ENCODE peak calls at places on chromosomes 3 and 15, in seven cellular contexts. One of them, this sample, is unnamed.

GRCh38 chr3:48563382-48563918 is at the start of gene UCN2:
- DNase-seq in GM12892: no peak
- DNase-seq in A549: no peak
- DNase-seq in erythroblast: no peak
- DNase-seq in adrenal gland: no peak
- DNase-seq in H1: no peak
- DNase-seq in HCT116: no peak
- DNase-seq in this sample: no peak

GRCh38 chr3:120498947-120499346 is 48.2 kb upstream of the FSTL1 start:
- DNase-seq in GM12892: no peak
- DNase-seq in A549: peak
- DNase-seq in erythroblast: no peak
- DNase-seq in adrenal gland: peak
- DNase-seq in H1: no peak
- DNase-seq in HCT116: no peak
- DNase-seq in this sample: no peak

GRCh38 chr15:99249270-99249817 is at the start of gene TTC23:
- DNase-seq in GM12892: no peak
- DNase-seq in A549: peak
- DNase-seq in erythroblast: no peak
- DNase-seq in adrenal gland: peak
- DNase-seq in H1: no peak
- DNase-seq in HCT116: peak
- DNase-seq in this sample: no peak

GRCh38 chr15:59173194-59173593 is 33.4 kb upstream of the LDHAL6B start:
- DNase-seq in GM12892: no peak
- DNase-seq in A549: no peak
- DNase-seq in erythroblast: no peak
- DNase-seq in adrenal gland: no peak
- DNase-seq in H1: no peak
- DNase-seq in HCT116: no peak
- DNase-seq in this sample: no peak

GRCh38 chr15:60412026-60412425 is 14.2 kb upstream of the ANXA2 start:
- DNase-seq in GM12892: no peak
- DNase-seq in A549: no peak
- DNase-seq in erythroblast: no peak
- DNase-seq in adrenal gland: no peak
- DNase-seq in H1: no peak
- DNase-seq in HCT116: no peak
- DNase-seq in this sample: no peak

GRCh38 chr3:169813757-169814517 is 1.2 kb upstream of the LRRC34 start:
- DNase-seq in GM12892: peak
- DNase-seq in A549: peak
- DNase-seq in erythroblast: peak
- DNase-seq in adrenal gland: no peak
- DNase-seq in H1: peak
- DNase-seq in HCT116: no peak
- DNase-seq in this sample: peak

GRCh38 chr15:86060614-86061125 is 19.0 kb upstream of the AGBL1 start:
- DNase-seq in GM12892: no peak
- DNase-seq in A549: no peak
- DNase-seq in erythroblast: no peak
- DNase-seq in adrenal gland: no peak
- DNase-seq in H1: no peak
- DNase-seq in HCT116: no peak
- DNase-seq in this sample: no peak

GRCh38 chr3:136783708-136784191 is 31.6 kb upstream of the STAG1 start:
- DNase-seq in GM12892: no peak
- DNase-seq in A549: peak
- DNase-seq in erythroblast: no peak
- DNase-seq in adrenal gland: no peak
- DNase-seq in H1: no peak
- DNase-seq in HCT116: no peak
- DNase-seq in this sample: no peak

GRCh38 chr15:41559239-41559488 is 152 bp downstream of the TYRO3 start:
- DNase-seq in GM12892: no peak
- DNase-seq in A549: no peak
- DNase-seq in erythroblast: no peak
- DNase-seq in adrenal gland: no peak
- DNase-seq in H1: no peak
- DNase-seq in HCT116: no peak
- DNase-seq in this sample: no peak

GRCh38 chr15:41559489-41560177 is 621 bp downstream of the TYRO3 start:
- DNase-seq in GM12892: no peak
- DNase-seq in A549: no peak
- DNase-seq in erythroblast: no peak
- DNase-seq in adrenal gland: no peak
- DNase-seq in H1: no peak
- DNase-seq in HCT116: no peak
- DNase-seq in this sample: no peak

GRCh38 chr15:41556657-41557056 is 2.4 kb upstream of the TYRO3 start:
- DNase-seq in GM12892: no peak
- DNase-seq in A549: no peak
- DNase-seq in erythroblast: no peak
- DNase-seq in adrenal gland: no peak
- DNase-seq in H1: no peak
- DNase-seq in HCT116: no peak
- DNase-seq in this sample: no peak

GRCh38 chr15:41557673-41558399 is 1.2 kb upstream of the TYRO3 start:
- DNase-seq in GM12892: peak
- DNase-seq in A549: peak
- DNase-seq in erythroblast: peak
- DNase-seq in adrenal gland: peak
- DNase-seq in H1: peak
- DNase-seq in HCT116: peak
- DNase-seq in this sample: peak

DNA sequence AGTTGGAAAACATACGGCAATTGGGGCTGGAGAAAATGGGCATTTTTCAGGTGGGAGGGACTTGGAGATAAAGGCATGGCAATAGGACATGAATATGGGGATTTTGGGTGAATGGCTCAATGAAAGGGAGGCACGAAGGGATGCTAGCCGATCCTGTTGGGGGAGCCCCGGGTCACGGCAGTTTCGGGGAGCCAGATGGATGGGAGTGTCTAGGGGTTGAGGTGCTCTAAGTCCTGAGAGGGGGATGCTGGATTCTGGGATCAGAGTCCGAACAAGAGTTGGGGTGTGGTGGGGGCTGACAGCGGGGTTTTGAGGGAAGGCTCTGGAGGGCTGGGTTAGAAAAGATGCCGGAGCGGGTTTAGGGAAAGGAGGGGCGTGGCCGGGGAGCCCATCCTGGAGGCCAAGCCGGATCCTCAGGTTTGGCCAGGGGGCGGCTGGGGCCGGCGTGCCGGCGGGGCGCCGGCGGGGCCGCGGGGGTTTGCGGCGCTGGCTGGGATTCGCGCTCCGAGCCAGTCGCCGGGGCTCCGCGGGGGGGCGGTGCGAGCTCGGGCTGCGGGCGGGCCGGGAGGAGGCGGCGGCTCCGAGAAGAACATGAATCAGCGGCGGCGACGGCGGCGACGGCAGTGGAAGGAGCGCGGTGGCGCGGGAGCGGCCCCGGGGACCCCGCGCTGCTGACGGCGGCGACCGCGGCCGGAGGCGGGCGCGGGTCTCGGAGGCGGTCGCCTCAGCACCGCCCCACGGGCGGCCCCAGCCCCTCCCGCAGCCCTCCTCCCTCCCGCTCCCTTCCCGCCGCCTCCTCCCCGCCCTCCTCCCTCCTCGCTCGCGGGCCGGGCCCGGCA is at the start of gene TYRO3:
- DNase-seq in GM12892: peak
- DNase-seq in A549: no peak
- DNase-seq in erythroblast: peak
- DNase-seq in adrenal gland: peak
- DNase-seq in H1: no peak
- DNase-seq in HCT116: no peak
- DNase-seq in this sample: peak
- TF ChIP-seq POLR2A in GM12892: no peak
- TF ChIP-seq POLR2A in A549: no peak
- TF ChIP-seq POLR2A in erythroblast: no peak
- TF ChIP-seq POLR2A in adrenal gland: no peak
- TF ChIP-seq POLR2A in H1: no peak
- TF ChIP-seq POLR2A in HCT116: no peak
- TF ChIP-seq POLR2A in this sample: no peak

GRCh38 chr3:141312359-141313090 is 55.8 kb upstream of the ZBTB38 start:
- DNase-seq in GM12892: no peak
- DNase-seq in A549: no peak
- DNase-seq in erythroblast: peak
- DNase-seq in adrenal gland: no peak
- DNase-seq in H1: no peak
- DNase-seq in HCT116: no peak
- DNase-seq in this sample: no peak

GRCh38 chr3:141308588-141309218 is 59.6 kb upstream of the ZBTB38 start:
- DNase-seq in GM12892: no peak
- DNase-seq in A549: peak
- DNase-seq in erythroblast: no peak
- DNase-seq in adrenal gland: peak
- DNase-seq in H1: peak
- DNase-seq in HCT116: peak
- DNase-seq in this sample: no peak

GRCh38 chr3:141311170-141311495 is 57.2 kb upstream of the ZBTB38 start:
- DNase-seq in GM12892: no peak
- DNase-seq in A549: no peak
- DNase-seq in erythroblast: no peak
- DNase-seq in adrenal gland: no peak
- DNase-seq in H1: no peak
- DNase-seq in HCT116: no peak
- DNase-seq in this sample: no peak

GRCh38 chr3:141313091-141313683 is 55.1 kb upstream of the ZBTB38 start:
- DNase-seq in GM12892: no peak
- DNase-seq in A549: no peak
- DNase-seq in erythroblast: no peak
- DNase-seq in adrenal gland: no peak
- DNase-seq in H1: no peak
- DNase-seq in HCT116: no peak
- DNase-seq in this sample: no peak

GRCh38 chr3:141311496-141312358 is 56.6 kb upstream of the ZBTB38 start:
- DNase-seq in GM12892: peak
- DNase-seq in A549: peak
- DNase-seq in erythroblast: peak
- DNase-seq in adrenal gland: peak
- DNase-seq in H1: peak
- DNase-seq in HCT116: peak
- DNase-seq in this sample: peak
- TF ChIP-seq POLR2A in GM12892: peak
- TF ChIP-seq POLR2A in A549: peak
- TF ChIP-seq POLR2A in erythroblast: peak
- TF ChIP-seq POLR2A in adrenal gland: peak
- TF ChIP-seq POLR2A in H1: peak
- TF ChIP-seq POLR2A in HCT116: no peak
- TF ChIP-seq POLR2A in this sample: peak

DNA sequence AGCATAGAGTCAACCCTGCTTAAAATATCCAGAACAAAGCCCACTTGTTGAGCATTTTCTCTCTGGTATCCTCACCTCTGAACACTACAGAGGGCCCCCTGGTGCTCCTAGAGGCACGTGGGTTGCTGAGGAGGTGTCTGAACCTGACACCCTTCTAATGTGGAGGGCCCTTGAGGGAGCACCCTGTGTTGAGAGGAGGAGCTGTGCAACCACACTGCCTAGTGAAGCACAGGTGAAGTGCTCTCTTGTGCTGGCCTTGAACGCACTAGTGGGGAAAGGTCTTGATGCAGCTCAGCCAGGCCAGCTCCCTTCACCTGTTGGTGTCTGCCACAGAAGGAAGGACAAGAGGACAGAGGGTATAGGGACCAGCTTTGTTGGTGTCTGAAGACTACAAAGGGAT is 51.9 kb downstream of the CCK start:
- DNase-seq in GM12892: no peak
- DNase-seq in A549: no peak
- DNase-seq in erythroblast: no peak
- DNase-seq in adrenal gland: no peak
- DNase-seq in H1: no peak
- DNase-seq in HCT116: no peak
- DNase-seq in this sample: no peak
- TF ChIP-seq POLR2A in GM12892: no peak
- TF ChIP-seq POLR2A in A549: no peak
- TF ChIP-seq POLR2A in erythroblast: no peak
- TF ChIP-seq POLR2A in adrenal gland: no peak
- TF ChIP-seq POLR2A in H1: no peak
- TF ChIP-seq POLR2A in HCT116: no peak
- TF ChIP-seq POLR2A in this sample: no peak

DNA sequence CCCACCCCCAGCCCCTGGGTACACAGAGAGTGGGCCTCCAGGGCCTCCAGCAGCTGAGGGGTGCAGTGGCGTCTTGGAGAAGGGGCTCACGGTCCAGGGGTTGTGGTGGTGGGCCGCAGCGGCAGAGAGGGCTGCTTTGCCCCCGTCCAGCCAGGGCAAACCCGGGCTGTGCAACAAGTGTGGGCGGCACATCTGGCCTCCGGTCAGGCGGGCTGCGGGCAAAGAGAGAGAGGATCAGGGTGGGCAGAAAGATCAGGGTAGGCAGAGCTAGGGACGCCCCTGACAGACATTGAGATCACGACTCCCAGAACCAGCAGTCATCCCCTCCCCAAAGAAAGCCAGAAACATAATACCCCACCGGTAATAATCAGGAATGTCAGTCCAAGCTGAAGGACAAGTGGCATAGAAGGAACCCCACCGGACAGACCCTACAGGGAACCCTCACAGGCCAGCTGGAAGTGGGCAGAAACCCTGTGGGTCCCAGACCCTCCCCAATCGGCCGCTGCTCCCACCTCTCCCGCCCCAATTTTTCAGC is 6.8 kb downstream of the GATA2 start:
- DNase-seq in GM12892: no peak
- DNase-seq in A549: no peak
- DNase-seq in erythroblast: peak
- DNase-seq in adrenal gland: no peak
- DNase-seq in H1: no peak
- DNase-seq in HCT116: no peak
- DNase-seq in this sample: no peak
- TF ChIP-seq POLR2A in GM12892: no peak
- TF ChIP-seq POLR2A in A549: no peak
- TF ChIP-seq POLR2A in erythroblast: no peak
- TF ChIP-seq POLR2A in adrenal gland: no peak
- TF ChIP-seq POLR2A in H1: no peak
- TF ChIP-seq POLR2A in HCT116: no peak
- TF ChIP-seq POLR2A in this sample: no peak

GRCh38 chr15:57330619-57331018 is 45.7 kb upstream of the CGNL1 start:
- DNase-seq in GM12892: no peak
- DNase-seq in A549: no peak
- DNase-seq in erythroblast: no peak
- DNase-seq in adrenal gland: no peak
- DNase-seq in H1: no peak
- DNase-seq in HCT116: no peak
- DNase-seq in this sample: no peak
- TF ChIP-seq POLR2A in GM12892: no peak
- TF ChIP-seq POLR2A in A549: no peak
- TF ChIP-seq POLR2A in erythroblast: no peak
- TF ChIP-seq POLR2A in adrenal gland: no peak
- TF ChIP-seq POLR2A in H1: no peak
- TF ChIP-seq POLR2A in HCT116: no peak
- TF ChIP-seq POLR2A in this sample: no peak

DNA sequence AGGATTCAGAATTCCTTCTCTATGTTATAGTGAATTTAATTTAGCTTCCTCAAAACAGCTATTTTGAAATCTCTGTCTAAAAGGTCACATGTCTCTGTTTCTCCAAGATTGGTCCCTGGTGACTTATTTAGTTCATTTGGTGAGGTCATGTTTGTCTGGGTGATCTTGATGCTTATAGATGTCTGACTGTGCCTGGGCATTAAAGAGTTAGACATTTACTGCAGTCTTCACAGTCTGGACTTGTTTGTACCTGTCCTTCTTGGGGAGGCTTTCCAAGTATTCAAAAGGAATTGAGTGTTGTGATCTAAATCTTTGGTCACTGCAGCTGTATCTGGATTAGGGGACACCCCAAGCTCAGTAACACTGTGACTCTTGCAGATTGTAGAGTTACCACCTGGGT is 169.5 kb upstream of the C2CD4B start:
- DNase-seq in GM12892: no peak
- DNase-seq in A549: no peak
- DNase-seq in erythroblast: no peak
- DNase-seq in adrenal gland: no peak
- DNase-seq in H1: no peak
- DNase-seq in HCT116: no peak
- DNase-seq in this sample: no peak
- TF ChIP-seq POLR2A in GM12892: no peak
- TF ChIP-seq POLR2A in A549: no peak
- TF ChIP-seq POLR2A in erythroblast: no peak
- TF ChIP-seq POLR2A in adrenal gland: no peak
- TF ChIP-seq POLR2A in H1: no peak
- TF ChIP-seq POLR2A in HCT116: no peak
- TF ChIP-seq POLR2A in this sample: no peak